ENCODE peak calls at places on chromosomes 2 and 18, in nine cellular contexts. Q is mesendoderm; E is body of pancreas; X is tibial nerve; L is dorsolateral prefrontal cortex; Z is H7; I is CD8-positive, alpha-beta memory T cell; T is psoas muscle; U is skeletal muscle cell. O is an unnamed sample.

GRCh38 chr2:99643824-99644787 is 154.3 kb upstream of the REV1 start:
- DNase-seq in T (no peak), X (no peak), I (no peak), U (no peak), E (no peak), Q (no peak), Z (no peak), L (no peak), O (no peak)

GRCh38 chr2:47265751-47266231 is 110.7 kb upstream of the STPG4 start:
- DNase-seq in I (no peak), U (no peak), L (no peak), X (no peak), T (no peak), E (no peak), Q (no peak), Z (no peak), O (no peak)

GRCh38 chr2:219947575-219947974 is 320.1 kb downstream of the SLC4A3 start:
- DNase-seq in X (no peak), Z (no peak), T (no peak), E (no peak), L (no peak), U (no peak), I (no peak), Q (no peak), O (no peak)

GRCh38 chr2:7992612-7993596 is 689.0 kb upstream of the ID2 start:
- DNase-seq in T (no peak), X (no peak), E (no peak), I (no peak), U (peak; percentile 4), L (no peak), Q (no peak), Z (no peak), O (no peak)

GRCh38 chr18:63166142-63166541 is 153.4 kb downstream of the BCL2 start:
- DNase-seq in E (no peak), Q (no peak), Z (no peak), T (no peak), U (no peak), X (no peak), L (no peak), I (no peak), O (no peak)

GRCh38 chr2:109382946-109383345 is 230.8 kb downstream of the SEPTIN10 start:
- DNase-seq in L (peak; percentile 74), X (peak; percentile 35), Z (peak; percentile 70), E (peak; percentile 58), Q (peak; percentile 34), T (peak; percentile 59), I (no peak), U (peak; percentile 52), O (peak; percentile 24)

GRCh38 chr2:182283512-182283911 is 143.3 kb downstream of the PDE1A start:
- DNase-seq in Z (no peak), I (no peak), X (no peak), T (no peak), L (no peak), Q (no peak), E (no peak), U (no peak), O (no peak)

GRCh38 chr18:63604791-63605567 is 17.8 kb downstream of the SERPINB13 start:
- DNase-seq in E (no peak), T (no peak), U (peak; percentile 48), I (no peak), Q (no peak), L (no peak), Z (no peak), X (no peak), O (no peak)

GRCh38 chr2:19548116-19548515 is 189.7 kb upstream of the OSR1 start:
- DNase-seq in I (no peak), L (no peak), Z (no peak), Q (no peak), X (no peak), T (no peak), U (no peak), E (no peak), O (no peak)

GRCh38 chr2:218235017-218235416 is 18.0 kb downstream of the ARPC2 start:
- DNase-seq in X (no peak), L (no peak), I (no peak), Z (no peak), T (no peak), E (no peak), U (no peak), Q (no peak), O (no peak)

GRCh38 chr2:26583381-26583911 is 57.7 kb downstream of the CIB4 start:
- DNase-seq in L (no peak), T (no peak), U (no peak), E (no peak), Q (no peak), I (no peak), Z (no peak), X (no peak), O (no peak)

GRCh38 chr2:63614983-63615945 is 26.5 kb downstream of the MDH1 start:
- DNase-seq in X (no peak), T (no peak), L (no peak), Q (peak; percentile 99), I (no peak), E (no peak), Z (peak; percentile 52), U (no peak), O (no peak)

GRCh38 chr2:136359121-136359965 is 241.4 kb upstream of the CXCR4 start:
- DNase-seq in E (no peak), U (no peak), I (no peak), Z (no peak), Q (no peak), X (no peak), L (no peak), T (no peak), O (no peak)

GRCh38 chr2:19378939-19379338 is 20.5 kb upstream of the OSR1 start:
- DNase-seq in I (no peak), U (no peak), L (no peak), X (no peak), Z (no peak), E (no peak), T (no peak), Q (no peak), O (no peak)

GRCh38 chr2:172246649-172247048 is 143.9 kb upstream of the DLX2 start:
- DNase-seq in L (no peak), T (no peak), Z (no peak), U (no peak), E (no peak), Q (peak; percentile 70), X (no peak), I (no peak), O (no peak)

GRCh38 chr18:22335644-22336275 is 82.0 kb downstream of the CTAGE1 start:
- DNase-seq in T (no peak), X (no peak), U (no peak), Q (no peak), Z (no peak), E (no peak), L (no peak), I (no peak), O (no peak)
- H3K4me3 ChIP-seq in T (no peak overlapping the region), X (no peak overlapping the region), U (no peak overlapping the region), Q (no peak overlapping the region), Z (no peak overlapping the region), E (no peak overlapping the region), L (no peak overlapping the region), I (no peak overlapping the region), O (no peak overlapping the region)

GRCh38 chr18:74806700-74807416 is 209.2 kb downstream of the ZNF407 start:
- DNase-seq in L (no peak), E (no peak), U (peak; percentile 71), Q (peak; percentile 54), T (no peak), X (no peak), I (no peak), Z (no peak), O (no peak)
- H3K4me3 ChIP-seq in L (no peak overlapping the region), E (no peak overlapping the region), U (no peak overlapping the region), Q (no peak overlapping the region), T (no peak overlapping the region), X (no peak overlapping the region), I (no peak overlapping the region), Z (no peak overlapping the region), O (no peak overlapping the region)

GRCh38 chr2:240454031-240454901 is 18.8 kb downstream of the GPC1 start:
- DNase-seq in X (no peak), Z (peak; percentile 82), E (no peak), U (no peak), L (peak; percentile 54), I (no peak), T (peak; percentile 16), Q (no peak), O (no peak)

GRCh38 chr2:240455719-240456606 is 20.5 kb downstream of the GPC1 start:
- DNase-seq in Q (no peak), I (no peak), E (no peak), T (peak; percentile 19), Z (peak; percentile 89), L (no peak), X (no peak), U (no peak), O (no peak)

GRCh38 chr2:240453461-240454030 is 18.1 kb downstream of the GPC1 start:
- DNase-seq in Q (no peak), X (no peak), Z (peak; percentile 93), U (no peak), L (no peak), E (no peak), T (no peak), I (no peak), O (no peak)

GRCh38 chr2:240456607-240457222 is 21.3 kb downstream of the GPC1 start:
- DNase-seq in T (peak; percentile 2), Q (no peak), Z (peak; percentile 82), X (no peak), I (no peak), E (no peak), U (no peak), L (no peak), O (no peak)

GRCh38 chr2:240455227-240455718 is 19.8 kb downstream of the GPC1 start:
- DNase-seq in E (no peak), Q (no peak), T (peak; percentile 12), X (no peak), U (no peak), L (no peak), I (no peak), Z (no peak), O (no peak)
- H3K4me3 ChIP-seq in E (no peak overlapping the region), Q (no peak overlapping the region), T (no peak overlapping the region), X (peak overlapping the region; percentile 8), U (no peak overlapping the region), L (peak overlapping the region; percentile 78), I (no peak overlapping the region), Z (no peak overlapping the region), O (no peak overlapping the region)

DNA sequence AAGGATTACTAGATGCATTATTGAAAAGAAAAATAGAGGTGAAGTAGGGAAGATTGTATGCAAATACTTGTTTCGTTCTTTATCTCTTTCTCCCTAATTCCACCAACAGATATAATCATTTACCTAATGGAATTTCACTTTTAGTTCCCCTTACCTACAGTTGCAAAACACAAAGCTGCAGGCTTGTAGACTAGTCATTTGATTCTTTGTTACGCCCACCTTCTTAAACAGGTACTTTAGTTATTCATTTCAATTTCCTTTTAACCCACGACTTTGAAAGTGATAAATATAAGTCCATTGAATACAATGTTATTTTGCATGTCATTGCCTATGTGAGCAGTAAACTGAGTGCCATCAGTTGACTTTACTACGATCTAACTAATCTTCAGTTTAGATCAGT is 3.9 kb upstream of the HRH4 start:
- DNase-seq in U (no peak), I (no peak), Q (no peak), Z (no peak), L (no peak), X (no peak), T (no peak), E (no peak), O (no peak)
- H3K4me3 ChIP-seq in U (no peak overlapping the region), I (no peak overlapping the region), Q (no peak overlapping the region), Z (no peak overlapping the region), L (no peak overlapping the region), X (no peak overlapping the region), T (no peak overlapping the region), E (no peak overlapping the region), O (no peak overlapping the region)

GRCh38 chr2:22907330-22907729 is 477.6 kb upstream of the KLHL29 start:
- DNase-seq in Z (no peak), L (no peak), T (no peak), U (no peak), Q (no peak), E (peak; percentile 40), X (no peak), I (no peak), O (no peak)
- H3K4me3 ChIP-seq in Z (no peak overlapping the region), L (no peak overlapping the region), T (no peak overlapping the region), U (no peak overlapping the region), Q (no peak overlapping the region), E (no peak overlapping the region), X (no peak overlapping the region), I (no peak overlapping the region), O (no peak overlapping the region)